ENCODE peak calls at places on chromosomes 2 and 18, in five cellular contexts. A is WTC11, F is left ventricle myocardium inferior, V is iPS DF 19.7, Y is mucosa of gallbladder. U is an unnamed sample.

GRCh38 chr2:172094319-172095145 is 8.2 kb downstream of the DLX2 start:
- DNase-seq in F (no peak), Y (no peak), A (peak; percentile 44), V (no peak), U (no peak)

GRCh38 chr2:162795312-162795711 is 43.3 kb downstream of the KCNH7 start:
- DNase-seq in Y (no peak), A (peak; percentile 11), V (peak; percentile 2), F (no peak), U (no peak)

GRCh38 chr2:203685081-203685621 is 21.3 kb upstream of the CD28 start:
- DNase-seq in F (no peak), A (no peak), V (no peak), Y (no peak), U (no peak)

GRCh38 chr2:11983870-11984269 is 237.4 kb downstream of the LPIN1 start:
- DNase-seq in V (no peak), A (no peak), Y (no peak), F (no peak), U (no peak)

GRCh38 chr2:193539188-193539587 is 1344.5 kb upstream of the TMEFF2 start:
- DNase-seq in A (no peak), Y (no peak), V (no peak), F (no peak), U (no peak)

GRCh38 chr2:240244543-240244942 is 104.1 kb upstream of the OTOS start:
- DNase-seq in Y (no peak), F (no peak), V (no peak), A (no peak), U (no peak)

GRCh38 chr18:31102020-31102684 is at the start of gene DSC2:
- DNase-seq in F (peak; percentile 26), V (no peak), Y (peak; percentile 13), A (peak; percentile 72), U (no peak)

GRCh38 chr18:64785686-64786085 is 636.8 kb upstream of the LINC00305 start:
- DNase-seq in V (no peak), A (no peak), F (no peak), Y (no peak), U (no peak)

GRCh38 chr2:165953306-165953654 is 296 bp downstream of the TTC21B start:
- DNase-seq in A (no peak), F (no peak), Y (no peak), V (no peak), U (no peak)

GRCh38 chr2:174788291-174788929 is 24.1 kb upstream of the CHRNA1 start:
- DNase-seq in A (peak; percentile 66), F (no peak), V (peak; percentile 50), Y (no peak), U (peak; percentile 78)

GRCh38 chr18:74373428-74373827 is 57.8 kb downstream of the C18orf63 start:
- DNase-seq in A (no peak), Y (no peak), V (no peak), F (no peak), U (no peak)

GRCh38 chr2:63023444-63023843 is 27.2 kb upstream of the OTX1 start:
- DNase-seq in Y (no peak), V (no peak), A (peak; percentile 35), F (no peak), U (peak; percentile 9)

GRCh38 chr2:201698588-201699226 is at the start of gene MPP4:
- DNase-seq in F (no peak), A (no peak), V (no peak), Y (no peak), U (no peak)

GRCh38 chr18:42228581-42228980 is 273.5 kb downstream of the PIK3C3 start:
- DNase-seq in V (no peak), A (no peak), Y (no peak), F (no peak), U (no peak)

GRCh38 chr18:3224223-3224622 is 4.5 kb upstream of the MYOM1 start:
- DNase-seq in A (no peak), F (peak; percentile 41), Y (no peak), V (no peak), U (no peak)

GRCh38 chr2:215619022-215619958 is 183.4 kb upstream of the FN1 start:
- DNase-seq in V (no peak), A (no peak), F (no peak), Y (no peak), U (no peak)

GRCh38 chr2:164764996-164765395 is 76.6 kb downstream of the COBLL1 start:
- DNase-seq in Y (no peak), F (no peak), A (no peak), V (no peak), U (no peak)

GRCh38 chr2:72494392-72494791 is 331.4 kb downstream of the EXOC6B start:
- DNase-seq in A (no peak), Y (no peak), F (no peak), V (no peak), U (no peak)

U was measured in H1.